ENCODE peak calls at places on chromosome 12, in nine cellular contexts. L, T, M, A, Z, G, I, V and O are unnamed samples.

GRCh38 chr12:104680506-104680905 is 223.8 kb downstream of the CHST11 start:
- DNase-seq in G (no peak), V (no peak), I (no peak), A (no peak), M (no peak), Z (no peak), T (no peak), L (no peak), O (no peak)

GRCh38 chr12:49664591-49665146 is 41.3 kb downstream of the PRPF40B start:
- DNase-seq in V (no peak), T (no peak), Z (no peak), M (no peak), A (no peak), L (no peak), G (no peak), I (no peak), O (no peak)

GRCh38 chr12:12735301-12735700 is 18.1 kb downstream of the CDKN1B start:
- DNase-seq in M (no peak), Z (no peak), A (peak), T (no peak), I (no peak), L (no peak), G (no peak), V (no peak), O (no peak)

GRCh38 chr12:50234347-50234746 is 49.0 kb downstream of the LIMA1 start:
- DNase-seq in V (no peak), T (no peak), M (no peak), A (no peak), L (no peak), I (no peak), Z (peak), G (no peak), O (no peak)

GRCh38 chr12:25812295-25812694 is 146.2 kb upstream of the RASSF8 start:
- DNase-seq in A (no peak), T (no peak), M (no peak), G (no peak), V (no peak), Z (no peak), I (no peak), L (no peak), O (no peak)

GRCh38 chr12:68530965-68531364 is 79.7 kb upstream of the RAP1B start:
- DNase-seq in V (peak), M (no peak), Z (no peak), A (peak), I (peak), T (no peak), L (no peak), G (no peak), O (no peak)

GRCh38 chr12:99732121-99732520 is 84.6 kb downstream of the GARIN6 start:
- DNase-seq in G (no peak), V (no peak), Z (no peak), L (no peak), A (no peak), M (no peak), T (no peak), I (no peak), O (no peak)

GRCh38 chr12:129185855-129186254 is 332.6 kb downstream of the GLT1D1 start:
- DNase-seq in M (no peak), I (no peak), T (no peak), Z (no peak), G (no peak), A (no peak), L (no peak), V (no peak), O (no peak)

GRCh38 chr12:89707992-89708792 is 446 bp downstream of the ATP2B1 start:
- DNase-seq in A (no peak), M (no peak), V (no peak), T (peak), L (peak), Z (peak), G (peak), I (no peak), O (peak)

GRCh38 chr12:128797119-128798118 is 26.3 kb downstream of the SLC15A4 start:
- DNase-seq in T (no peak), A (no peak), Z (no peak), M (no peak), I (no peak), G (no peak), V (peak), L (no peak), O (no peak)

GRCh38 chr12:67650127-67650495 is 1.6 kb downstream of the DYRK2 start:
- DNase-seq in M (no peak), Z (no peak), I (no peak), T (peak), L (peak), V (no peak), A (no peak), G (peak), O (peak)

GRCh38 chr12:1546931-1547640 is 47.3 kb downstream of the FBXL14 start:
- DNase-seq in G (no peak), M (no peak), T (no peak), L (no peak), V (no peak), A (no peak), I (no peak), Z (no peak), O (no peak)

GRCh38 chr12:89648211-89648930 is 60.3 kb downstream of the ATP2B1 start:
- DNase-seq in V (no peak), I (no peak), Z (peak), A (no peak), T (no peak), G (no peak), M (peak), L (no peak), O (no peak)

GRCh38 chr12:62268956-62269355 is 8.8 kb downstream of the USP15 start:
- DNase-seq in G (no peak), V (no peak), Z (no peak), M (no peak), T (no peak), L (no peak), A (no peak), I (no peak), O (no peak)

GRCh38 chr12:92604786-92605185 is 98.0 kb upstream of the PLEKHG7 start:
- DNase-seq in G (no peak), M (no peak), A (no peak), L (no peak), Z (no peak), V (no peak), I (no peak), T (no peak), O (no peak)

GRCh38 chr12:99596762-99597161 is 50.8 kb upstream of the GARIN6 start:
- DNase-seq in L (no peak), I (no peak), M (no peak), T (no peak), Z (no peak), A (no peak), G (no peak), V (no peak), O (no peak)

GRCh38 chr12:113955109-113955970 is 10.8 kb downstream of the RBM19 start:
- DNase-seq in L (no peak), G (no peak), Z (peak), I (no peak), A (no peak), M (peak), T (no peak), V (no peak), O (peak)

GRCh38 chr12:132850291-132850690 is 21.6 kb upstream of the GOLGA3 start:
- DNase-seq in I (no peak), V (no peak), M (no peak), T (no peak), A (no peak), Z (no peak), L (no peak), G (no peak), O (no peak)

GRCh38 chr12:79451365-79451764 is 239.4 kb downstream of the PAWR start:
- DNase-seq in T (no peak), I (no peak), A (no peak), M (no peak), G (no peak), V (no peak), Z (no peak), L (no peak), O (no peak)

DNA sequence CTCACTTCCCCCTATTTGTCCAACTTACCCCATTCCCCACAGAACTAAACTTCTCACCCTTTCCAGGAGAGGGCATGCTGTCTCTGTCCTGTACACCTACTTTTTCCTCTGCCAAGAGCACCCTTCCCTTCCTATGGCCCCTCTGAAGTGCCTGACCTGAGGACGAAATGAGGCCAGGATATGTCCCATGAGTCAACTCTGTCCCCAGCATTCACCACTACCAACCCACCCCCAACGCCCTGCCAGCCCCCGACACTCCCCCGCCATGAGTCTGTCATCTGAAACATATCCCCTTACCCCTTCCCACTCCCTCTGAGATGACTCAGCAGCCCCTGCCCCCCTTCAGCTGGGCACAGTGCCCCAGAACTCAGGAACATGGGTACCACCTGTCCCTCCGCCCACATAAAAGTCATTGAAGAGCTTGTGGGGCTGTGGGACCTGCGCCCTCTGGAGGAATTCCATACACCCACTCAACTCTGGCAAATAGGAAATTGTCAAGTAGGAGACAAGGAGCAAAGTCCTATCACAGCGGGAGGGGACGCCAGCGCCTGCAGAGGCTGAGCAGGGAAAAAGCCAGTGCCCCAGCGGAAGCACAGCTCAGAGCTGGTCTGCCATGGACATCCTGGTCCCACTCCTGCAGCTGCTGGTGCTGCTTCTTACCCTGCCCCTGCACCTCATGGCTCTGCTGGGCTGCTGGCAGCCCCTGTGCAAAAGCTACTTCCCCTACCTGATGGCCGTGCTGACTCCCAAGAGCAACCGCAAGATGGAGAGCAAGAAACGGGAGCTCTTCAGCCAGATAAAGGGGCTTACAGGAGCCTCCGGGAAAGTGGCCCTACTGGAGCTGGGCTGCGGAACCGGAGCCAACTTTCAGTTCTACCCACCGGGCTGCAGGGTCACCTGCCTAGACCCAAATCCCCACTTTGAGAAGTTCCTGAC is 26.3 kb downstream of the ITGA7 start:
- DNase-seq in Z (peak), I (no peak), A (no peak), T (peak), M (peak), G (no peak), L (no peak), V (no peak), O (peak)
- TF ChIP-seq CTCF in Z (peak), I (peak), A (peak), T (peak), M (peak), G (peak), L (peak), V (peak), O (peak)

DNA sequence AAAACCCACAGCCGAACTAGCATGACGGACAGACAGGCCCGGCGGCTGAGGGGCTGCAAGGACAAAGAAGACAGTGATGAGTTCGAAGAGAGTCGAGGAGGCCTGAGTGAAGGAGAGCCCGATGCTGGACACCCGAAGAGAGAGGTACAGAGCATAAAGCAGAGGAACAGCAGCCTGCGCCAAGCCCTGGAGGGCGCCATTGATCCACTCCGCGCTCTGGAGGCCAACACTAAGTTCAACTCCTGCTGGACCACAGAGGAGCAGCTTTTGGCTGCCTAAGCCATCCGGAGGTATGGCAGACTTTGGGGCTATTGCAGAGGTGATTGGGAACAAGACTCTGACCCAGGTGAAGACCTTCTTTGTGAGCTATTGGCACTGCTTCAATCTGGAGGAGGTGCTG is 7.8 kb upstream of the PLXNC1 start:
- DNase-seq in V (no peak), A (no peak), M (peak), G (no peak), T (no peak), I (no peak), Z (peak), L (no peak), O (peak)
- TF ChIP-seq CTCF in V (peak), A (peak), M (peak), G (no peak), T (peak), I (peak), Z (peak), L (no peak), O (no peak)

DNA sequence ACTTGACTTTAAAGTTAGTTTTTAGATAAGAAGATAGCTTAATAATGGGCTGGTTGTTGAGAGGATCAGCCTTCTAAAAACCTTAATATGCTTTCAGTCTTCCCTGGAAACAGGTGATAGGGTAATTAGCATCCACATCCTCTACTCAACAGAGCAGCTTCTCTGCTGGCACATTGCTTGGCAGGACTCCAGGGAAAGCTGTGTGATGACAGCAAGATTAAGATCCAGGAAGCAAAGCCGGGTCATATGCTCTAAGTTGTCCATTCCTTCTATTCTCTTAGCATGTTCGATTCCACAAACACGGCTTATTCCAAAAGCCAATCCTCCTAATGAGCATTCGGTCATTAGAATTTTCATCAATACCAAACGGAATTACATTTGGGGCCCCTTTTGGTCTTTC is 87.0 kb downstream of the HMGA2 start:
- DNase-seq in T (no peak), Z (no peak), V (no peak), G (no peak), A (no peak), M (no peak), L (peak), I (no peak), O (peak)
- TF ChIP-seq CTCF in T (no peak), Z (no peak), V (no peak), G (no peak), A (no peak), M (no peak), L (no peak), I (no peak), O (no peak)

GRCh38 chr12:100733817-100734593 is 60.6 kb upstream of the ANO4 start:
- DNase-seq in Z (no peak), A (no peak), V (no peak), M (peak), L (no peak), T (no peak), I (no peak), G (no peak), O (no peak)
- TF ChIP-seq CTCF in Z (peak), A (peak), V (peak), M (peak), L (peak), T (peak), I (peak), G (peak), O (no peak)

GRCh38 chr12:112261559-112261958 is 120.7 kb downstream of the HECTD4 start:
- DNase-seq in L (no peak), V (no peak), G (peak), M (peak), I (no peak), T (no peak), Z (peak), A (no peak), O (no peak)
- TF ChIP-seq CTCF in L (no peak), V (peak), G (no peak), M (peak), I (peak), T (peak), Z (peak), A (peak), O (no peak)